ENCODE peak calls at places on chromosomes 12 and 14, in five cellular contexts. Y is ELF-1, J is HS-27A, Z is activated T-helper 1 cell treated with Interleukin-2 at 50 U/mL for 16 hours, S is astrocyte of the spinal cord. A is an unnamed sample.
A peak's percentile ranks its signal among the peaks of the same experiment; 100 is the strongest.

GRCh38 chr12:100154472-100155247 is 12.0 kb upstream of the BLTP3B start:
- DNase-seq in Y (peak; percentile 92), J (peak; percentile 19), Z (peak; percentile 48), S (peak; percentile 54), A (peak; percentile 62)

GRCh38 chr12:52865090-52865944 is 16.5 kb upstream of the KRT78 start:
- DNase-seq in Y (peak; percentile 94), J (no peak), Z (no peak), S (peak; percentile 66), A (peak; percentile 83)

GRCh38 chr14:65168840-65169239 is 66.5 kb upstream of the MAX start:
- DNase-seq in Y (no peak), J (no peak), Z (no peak), S (no peak), A (peak; percentile 76)

GRCh38 chr14:35189422-35189821 is 67.1 kb downstream of the PRORP start:
- DNase-seq in Y (no peak), J (no peak), Z (no peak), S (no peak), A (no peak)

GRCh38 chr14:38012056-38012455 is 195.6 kb upstream of the SSTR1 start:
- DNase-seq in Y (no peak), J (no peak), Z (no peak), S (no peak), A (no peak)

GRCh38 chr14:90398315-90398811 is 1.5 kb downstream of the CALM1 start:
- DNase-seq in Y (peak; percentile 48), J (no peak), Z (peak; percentile 35), S (peak; percentile 26), A (peak; percentile 40)

GRCh38 chr14:101564819-101565698 is 3.8 kb downstream of the DIO3 start:
- DNase-seq in Y (peak; percentile 55), J (no peak), Z (no peak), S (no peak), A (peak; percentile 24)

GRCh38 chr14:82657186-82657675 is 1123.6 kb upstream of the SEL1L start:
- DNase-seq in Y (no peak), J (no peak), Z (no peak), S (no peak), A (no peak)

GRCh38 chr14:80304125-80304766 is 92.9 kb upstream of the DIO2 start:
- DNase-seq in Y (no peak), J (no peak), Z (no peak), S (no peak), A (peak; percentile 61)

GRCh38 chr14:70808023-70808401 is 1.3 kb downstream of the MAP3K9 start:
- DNase-seq in Y (peak; percentile 48), J (no peak), Z (peak; percentile 29), S (no peak), A (no peak)